ENCODE peak calls at places on chromosomes 1 and 21, in four cellular contexts. I, Y, M and P are unnamed samples.

GRCh38 chr21:35377505-35378090 is 328.5 kb upstream of the RUNX1 start:
- DNase-seq in Y (peak; percentile 6), M (no peak), I (no peak), P (no peak)

GRCh38 chr1:222009105-222009730 is 267.3 kb upstream of the DUSP10 start:
- DNase-seq in I (peak; percentile 9), Y (no peak), M (peak; percentile 23), P (no peak)

GRCh38 chr21:34630536-34631143 is 15.7 kb upstream of the RCAN1 start:
- DNase-seq in I (peak; percentile 69), M (peak; percentile 50), Y (peak; percentile 45), P (peak; percentile 22)

GRCh38 chr1:975896-976683 is 5.8 kb downstream of the PERM1 start:
- DNase-seq in M (peak; percentile 80), I (no peak), Y (peak; percentile 62), P (peak; percentile 71)

GRCh38 chr1:69551476-69552324 is 16.0 kb upstream of the LRRC7 start:
- DNase-seq in M (no peak), I (no peak), Y (no peak), P (no peak)

GRCh38 chr1:183173828-183174227 is 12.2 kb upstream of the LAMC2 start:
- DNase-seq in M (no peak), I (no peak), Y (no peak), P (no peak)

GRCh38 chr1:65147424-65148177 is 402 bp upstream of the AK4 start:
- DNase-seq in Y (peak; percentile 48), M (peak; percentile 31), I (no peak), P (peak; percentile 57)

GRCh38 chr1:204623894-204624361 is 61.6 kb downstream of the LRRN2 start:
- DNase-seq in M (no peak), I (no peak), Y (no peak), P (peak; percentile 23)

GRCh38 chr1:7871136-7871535 is 18.3 kb upstream of the UTS2 start:
- DNase-seq in M (no peak), Y (no peak), I (no peak), P (no peak)